ENCODE peak calls at places on chromosomes 4 and X, in five cellular contexts. K is HL-60; R is Peyer's patch; A is HepG2; E is CD8-positive, alpha-beta memory T cell. Y is an unnamed sample.

GRCh38 chrX:94107981-94108380 is 434.0 kb downstream of the FAM133A start:
- DNase-seq in A (no peak), E (no peak), R (no peak), K (no peak), Y (peak)

GRCh38 chrX:120457766-120458180 is 11.3 kb downstream of the LAMP2 start:
- DNase-seq in K (peak), R (no peak), A (no peak), E (no peak), Y (peak)

GRCh38 chr4:60134106-60134505 is 1066.0 kb upstream of the ADGRL3 start:
- DNase-seq in R (no peak), K (no peak), E (no peak), A (no peak), Y (no peak)

GRCh38 chr4:20284990-20285389 is 33.3 kb downstream of the SLIT2 start:
- DNase-seq in K (no peak), A (no peak), E (no peak), R (no peak), Y (peak)

GRCh38 chr4:102141855-102142254 is 203.4 kb downstream of the SLC39A8 start:
- DNase-seq in R (no peak), A (no peak), E (no peak), K (no peak), Y (no peak)

GRCh38 chr4:102883278-102883677 is 14.5 kb downstream of the CISD2 start:
- DNase-seq in A (no peak), K (no peak), E (no peak), R (no peak), Y (no peak)

GRCh38 chrX:135194684-135195083 is 23.5 kb upstream of the CT55 start:
- DNase-seq in A (no peak), R (no peak), E (no peak), K (no peak), Y (no peak)

GRCh38 chrX:9525511-9526248 is 60.8 kb downstream of the TBL1X start:
- DNase-seq in A (no peak), R (no peak), K (no peak), E (no peak), Y (no peak)

GRCh38 chr4:27176400-27176799 is 315.8 kb downstream of the STIM2 start:
- DNase-seq in K (peak), E (no peak), A (peak), R (no peak), Y (peak)

DNA sequence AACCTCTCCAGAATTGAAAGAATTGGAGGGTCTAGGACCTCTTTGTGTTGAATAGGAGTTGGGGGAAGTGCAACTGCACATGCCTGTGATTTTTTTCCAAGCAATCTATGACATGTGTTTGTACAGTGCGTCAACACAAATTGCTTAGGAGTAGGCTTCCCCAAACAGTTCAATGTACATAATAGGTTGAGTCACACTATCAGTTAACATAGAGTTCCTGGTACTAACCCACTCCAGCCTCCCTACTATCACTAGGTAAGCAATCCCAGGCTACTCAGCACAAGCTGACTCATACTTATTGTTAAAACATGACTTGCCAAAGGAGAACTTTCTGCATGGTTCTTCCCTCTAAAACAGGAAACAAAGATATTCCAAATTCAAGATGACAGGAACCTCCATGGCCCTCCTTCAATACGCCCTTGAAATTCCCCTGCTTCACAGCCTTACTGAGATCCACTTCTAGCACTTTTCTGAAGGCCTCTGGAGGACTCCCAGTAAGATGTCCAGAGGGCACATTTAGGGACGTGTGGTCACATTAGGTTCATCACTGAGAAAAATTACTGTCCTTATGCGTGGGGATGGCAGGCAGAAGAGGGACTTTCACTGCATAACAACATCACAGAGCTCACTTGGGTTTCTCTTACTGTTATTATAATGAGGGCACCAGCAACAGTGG is 8.4 kb upstream of the VSIG1 start:
- DNase-seq in R (no peak), A (peak), E (no peak), K (no peak), Y (peak)
- H3K27ac ChIP-seq in R (no peak), A (peak), E (no peak), K (no peak), Y (peak)

DNA sequence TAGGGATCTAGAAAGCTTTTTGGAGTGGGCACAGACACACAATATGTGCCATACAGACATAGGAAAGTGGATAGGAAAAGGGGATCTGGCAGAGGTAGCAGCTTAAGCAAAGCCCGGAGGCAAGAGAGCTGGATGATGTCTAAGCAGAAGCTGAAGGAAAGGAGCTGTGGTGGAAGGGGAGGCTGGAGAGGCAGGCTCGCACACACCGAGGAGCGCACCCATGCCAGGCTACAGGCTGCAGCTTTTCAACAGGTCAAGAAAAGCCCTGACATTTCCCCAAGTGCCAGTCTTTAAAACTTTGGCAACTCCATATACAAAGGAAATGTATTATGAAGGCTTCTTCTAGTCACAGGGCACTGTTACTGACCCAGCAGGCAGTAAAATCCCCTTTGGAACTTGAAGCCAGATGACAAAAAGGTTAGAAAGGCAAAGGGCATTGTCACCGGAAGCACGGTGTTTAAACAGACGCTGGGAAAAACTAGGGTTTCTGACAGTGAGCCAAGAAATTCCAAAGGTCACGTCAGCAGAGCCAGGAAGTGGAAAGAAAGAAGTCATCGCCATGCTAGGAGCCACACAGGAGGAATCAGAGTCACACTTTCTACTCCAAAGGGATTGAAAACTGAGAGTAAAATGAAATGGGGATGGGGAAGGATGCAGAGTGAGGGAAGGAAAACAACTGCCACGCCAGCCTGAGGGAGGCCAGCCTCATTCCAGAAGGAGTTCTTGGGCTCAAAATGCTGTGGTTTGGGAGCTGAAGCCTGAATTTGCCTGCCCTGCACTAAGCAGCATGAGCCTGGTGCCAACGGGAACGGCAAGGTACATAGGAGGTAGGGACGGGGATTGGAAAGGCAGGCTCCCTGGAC is 67.1 kb downstream of the SOWAHB start:
- DNase-seq in R (no peak), K (no peak), A (peak), E (no peak), Y (peak)
- H3K27ac ChIP-seq in R (peak), K (no peak), A (peak), E (no peak), Y (peak)

GRCh38 chr4:2837110-2837903 is 6.3 kb upstream of the ADD1 start:
- DNase-seq in E (no peak), A (no peak), K (no peak), R (peak), Y (peak)
- H3K27ac ChIP-seq in E (peak), A (no peak), K (peak), R (peak), Y (peak)

GRCh38 chr4:142596121-142596520 is 250.0 kb downstream of the INPP4B start:
- DNase-seq in R (no peak), E (no peak), K (no peak), A (no peak), Y (no peak)

GRCh38 chr4:142598132-142598531 is 248.0 kb downstream of the INPP4B start:
- DNase-seq in E (no peak), R (no peak), K (no peak), A (no peak), Y (no peak)

GRCh38 chr4:142596595-142596994 is 249.5 kb downstream of the INPP4B start:
- DNase-seq in R (no peak), K (no peak), A (no peak), E (no peak), Y (no peak)

GRCh38 chr4:142600952-142601351 is 245.1 kb downstream of the INPP4B start:
- DNase-seq in E (no peak), A (no peak), K (no peak), R (no peak), Y (no peak)

DNA sequence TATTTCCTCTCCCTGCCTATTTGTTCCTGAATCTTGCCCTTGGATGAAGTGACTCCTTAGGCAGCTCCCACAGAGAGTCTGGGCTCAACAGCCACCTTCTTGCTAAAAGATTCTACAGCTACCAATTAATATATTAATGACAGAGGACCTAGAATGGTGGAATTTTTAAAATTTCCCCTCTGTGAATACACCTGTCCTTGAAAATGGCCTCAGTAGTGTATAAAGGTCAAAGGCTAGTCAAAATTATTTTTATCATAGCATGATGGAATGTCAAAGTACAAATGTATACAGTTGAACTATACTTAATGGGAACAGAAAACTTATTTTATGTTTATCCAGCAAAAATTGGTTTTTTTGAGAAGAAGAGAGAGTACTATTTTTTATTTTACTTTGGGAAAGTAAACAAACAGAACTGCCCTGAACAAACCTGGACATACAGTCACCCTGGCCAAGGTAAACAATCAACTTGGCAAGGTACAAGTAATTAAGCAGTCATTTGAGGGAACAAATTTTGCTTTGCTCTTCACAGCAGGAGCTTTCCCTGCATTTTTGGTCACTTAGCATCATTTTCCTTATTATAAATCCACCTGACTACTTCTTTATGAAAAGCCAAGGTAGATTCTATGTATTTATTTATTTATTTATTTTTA is 250.8 kb downstream of the INPP4B start:
- DNase-seq in A (no peak), K (no peak), R (no peak), E (no peak), Y (no peak)
- H3K27ac ChIP-seq in A (no peak), K (no peak), R (no peak), E (no peak), Y (no peak)

DNA sequence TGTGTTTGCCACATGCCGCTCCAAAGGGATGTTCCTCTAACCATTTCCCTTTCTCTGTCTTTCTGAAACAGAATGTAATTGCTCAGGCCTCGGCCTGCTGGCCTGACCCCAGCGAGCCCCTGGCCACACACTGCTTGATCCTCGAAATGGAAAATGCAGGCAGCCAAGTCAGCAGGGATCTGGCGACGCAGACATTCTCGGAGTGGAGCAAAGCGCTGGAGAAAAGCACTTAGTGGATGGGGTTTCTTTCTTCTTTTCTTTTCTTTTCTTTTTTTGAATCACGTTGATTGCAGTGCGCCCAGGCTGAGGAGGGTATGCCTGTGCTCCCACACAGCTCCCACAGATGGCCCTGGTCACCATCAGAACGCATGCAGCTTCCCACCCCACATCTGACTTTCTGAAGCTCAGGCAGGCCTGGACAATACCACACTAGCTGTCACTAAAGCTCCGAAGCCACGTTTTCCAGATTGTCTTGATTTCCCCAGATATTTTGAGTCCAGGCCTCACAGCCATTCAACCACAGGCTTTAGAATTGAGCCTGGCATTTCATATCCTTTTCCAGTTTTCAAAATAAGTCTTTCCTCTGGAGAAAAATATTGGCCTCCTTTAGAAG is 113.8 kb downstream of the ENPP6 start:
- DNase-seq in K (no peak), R (no peak), A (no peak), E (no peak), Y (no peak)
- H3K27ac ChIP-seq in K (no peak), R (no peak), A (peak), E (no peak), Y (peak)

GRCh38 chrX:154799554-154800348 is 5.5 kb downstream of the MPP1 start:
- DNase-seq in R (no peak), E (no peak), K (no peak), A (peak), Y (peak)
- H3K27ac ChIP-seq in R (peak), E (peak), K (peak), A (peak), Y (peak)

GRCh38 chr4:119025916-119026661 is 109.5 kb upstream of the MYOZ2 start:
- DNase-seq in K (peak), A (no peak), R (no peak), E (no peak), Y (peak)

GRCh38 chr4:119026662-119027444 is 108.8 kb upstream of the MYOZ2 start:
- DNase-seq in A (no peak), E (no peak), R (no peak), K (no peak), Y (no peak)

GRCh38 chr4:119029847-119030535 is 105.6 kb upstream of the MYOZ2 start:
- DNase-seq in K (no peak), E (no peak), A (no peak), R (no peak), Y (no peak)

GRCh38 chr4:119028296-119028695 is 107.3 kb upstream of the MYOZ2 start:
- DNase-seq in A (no peak), E (no peak), R (no peak), K (no peak), Y (no peak)

DNA sequence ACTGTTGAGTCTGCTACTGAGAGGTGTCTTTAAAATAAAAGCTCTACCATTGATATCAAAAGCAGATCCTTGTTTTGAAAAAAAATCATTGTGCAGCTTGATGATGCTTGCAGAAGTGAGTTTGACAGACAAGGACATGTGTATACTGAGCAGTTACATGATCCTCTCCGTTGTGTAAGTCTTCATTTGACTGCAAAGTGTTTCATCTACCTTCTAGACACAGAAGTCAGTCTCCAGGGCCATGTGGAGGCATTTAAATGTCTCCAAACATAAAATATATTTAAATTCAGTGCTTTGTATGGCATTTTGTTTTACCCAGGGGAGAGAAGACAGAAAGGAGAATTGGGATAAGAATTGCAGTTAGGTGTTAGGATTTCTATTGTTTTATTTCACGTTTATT is 107.8 kb upstream of the MYOZ2 start:
- DNase-seq in K (no peak), E (no peak), R (no peak), A (no peak), Y (no peak)
- H3K27ac ChIP-seq in K (no peak), E (no peak), R (peak), A (no peak), Y (no peak)